ENCODE peak calls at places on chromosome 20, in five cellular contexts. B is HepG2, R is GM12878, K is NT2/D1, G is H1. T is an unnamed sample.

GRCh38 chr20:17761612-17762011 is 61.8 kb downstream of the BANF2 start:
- DNase-seq in B (no peak), R (no peak), K (peak), G (no peak), T (peak)

GRCh38 chr20:18571009-18571408 is 3.8 kb downstream of the SMIM26 start:
- DNase-seq in B (no peak), R (no peak), K (no peak), G (no peak), T (no peak)

GRCh38 chr20:51206032-51206662 is 183.2 kb upstream of the KCNG1 start:
- DNase-seq in B (no peak), R (no peak), K (no peak), G (no peak), T (no peak)

GRCh38 chr20:31560900-31561598 is 44.0 kb upstream of the ID1 start:
- DNase-seq in B (no peak), R (no peak), K (no peak), G (no peak), T (no peak)

GRCh38 chr20:42949865-42950264 is 239.8 kb downstream of the PTPRT start:
- DNase-seq in B (no peak), R (no peak), K (no peak), G (no peak), T (no peak)

GRCh38 chr20:32779500-32780215 is 17.5 kb downstream of the DNMT3B start:
- DNase-seq in B (no peak), R (no peak), K (no peak), G (no peak), T (no peak)

GRCh38 chr20:62897666-62898065 is 28.6 kb downstream of the DIDO1 start:
- DNase-seq in B (no peak), R (no peak), K (no peak), G (no peak), T (no peak)

GRCh38 chr20:9441948-9442347 is 72.4 kb upstream of the LAMP5 start:
- DNase-seq in B (no peak), R (peak), K (no peak), G (no peak), T (no peak)

GRCh38 chr20:49979030-49979832 is 3.5 kb upstream of the SNAI1 start:
- DNase-seq in B (peak), R (no peak), K (peak), G (no peak), T (peak)

GRCh38 chr20:61416546-61416945 is 164.5 kb downstream of the CDH4 start:
- DNase-seq in B (no peak), R (no peak), K (no peak), G (no peak), T (no peak)

GRCh38 chr20:61417221-61417941 is 165.3 kb downstream of the CDH4 start:
- DNase-seq in B (no peak), R (no peak), K (no peak), G (no peak), T (no peak)

GRCh38 chr20:61413752-61414151 is 161.7 kb downstream of the CDH4 start:
- DNase-seq in B (no peak), R (no peak), K (no peak), G (no peak), T (no peak)

GRCh38 chr20:61411743-61412142 is 159.7 kb downstream of the CDH4 start:
- DNase-seq in B (no peak), R (no peak), K (no peak), G (no peak), T (no peak)

DNA sequence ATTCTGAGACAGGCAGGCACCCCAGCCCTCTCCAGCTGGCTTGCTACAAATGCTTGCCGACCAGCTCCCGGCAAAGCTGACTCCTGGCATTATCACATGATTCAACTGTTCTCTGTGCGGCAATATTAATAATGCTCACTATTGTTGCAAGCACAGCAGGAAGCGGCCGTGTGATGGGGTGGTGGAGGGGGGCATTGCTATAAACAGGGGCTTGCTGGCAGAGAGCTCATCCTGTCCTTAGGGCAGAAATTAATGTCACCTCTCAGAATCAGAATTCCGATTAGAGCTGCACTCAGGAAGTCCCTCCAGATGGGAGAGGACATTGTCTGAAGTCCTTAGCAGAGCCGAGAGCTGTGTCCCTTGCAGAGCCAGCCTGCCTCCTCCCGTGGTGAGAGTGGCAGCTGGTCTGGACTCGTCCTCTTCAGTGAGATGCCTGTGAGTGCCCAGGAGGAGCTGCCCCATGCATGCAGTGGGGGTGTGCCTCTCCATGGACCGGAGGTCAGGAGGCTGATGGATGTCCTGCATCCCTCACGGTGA is 162.5 kb downstream of the CDH4 start:
- DNase-seq in B (no peak), R (no peak), K (no peak), G (no peak), T (no peak)
- TF ChIP-seq SUZ12 in B (no peak), R (no peak), K (no peak), G (no peak), T (no peak)

DNA sequence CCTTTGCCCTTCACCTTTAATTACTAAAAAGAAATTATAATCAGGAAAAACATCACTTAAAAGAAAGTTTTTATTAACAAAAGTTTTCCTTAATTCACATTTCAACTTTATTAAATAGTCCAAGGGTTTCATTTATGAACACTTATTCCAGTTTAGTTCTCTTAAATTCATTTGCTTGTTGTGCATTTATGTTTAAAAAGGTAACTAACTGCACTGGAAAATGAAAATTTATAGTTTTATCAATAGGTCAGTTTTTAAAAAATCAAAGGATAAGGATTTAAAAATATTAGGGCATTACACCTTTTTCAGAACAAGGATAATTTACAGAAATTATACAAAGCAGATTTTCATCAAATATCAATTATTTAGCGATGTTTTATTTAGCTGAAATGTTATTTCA is 958 bp upstream of the ATP5F1E start:
- DNase-seq in B (no peak), R (no peak), K (no peak), G (no peak), T (no peak)
- TF ChIP-seq SUZ12 in B (no peak), R (no peak), K (no peak), G (no peak), T (no peak)

GRCh38 chr20:15867899-15868298 is 705.3 kb downstream of the KIF16B start:
- DNase-seq in B (peak), R (no peak), K (no peak), G (no peak), T (no peak)
- TF ChIP-seq SUZ12 in B (no peak), R (no peak), K (no peak), G (no peak), T (no peak)

GRCh38 chr20:5741089-5741488 is 9.1 kb upstream of the SHLD1 start:
- DNase-seq in B (no peak), R (no peak), K (no peak), G (no peak), T (no peak)
- TF ChIP-seq SUZ12 in B (no peak), R (no peak), K (no peak), G (no peak), T (no peak)

DNA sequence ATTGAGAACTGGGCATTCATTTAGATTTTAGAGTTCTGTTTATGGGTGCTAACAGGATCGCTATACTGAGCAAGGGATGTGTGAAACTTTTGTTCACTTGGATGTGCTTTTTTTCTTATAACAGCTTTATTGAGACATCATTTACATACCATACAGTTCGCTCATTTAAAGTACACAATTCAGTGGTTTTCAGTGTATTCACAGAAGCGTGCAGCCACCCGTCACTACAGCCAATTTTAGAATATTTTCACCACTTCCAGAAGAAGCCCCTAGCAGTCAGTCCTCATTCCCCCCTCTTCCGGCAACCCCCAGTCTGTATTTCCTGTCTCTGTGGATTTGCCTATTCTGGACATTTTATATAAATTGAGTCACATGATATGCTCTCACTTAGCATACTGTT is 48.7 kb downstream of the GFRA4 start:
- DNase-seq in B (no peak), R (no peak), K (no peak), G (no peak), T (no peak)
- TF ChIP-seq SUZ12 in B (no peak), R (no peak), K (no peak), G (no peak), T (no peak)

GRCh38 chr20:23672158-23672557 is 16.7 kb downstream of the CST4 start:
- DNase-seq in B (no peak), R (no peak), K (no peak), G (no peak), T (no peak)

GRCh38 chr20:23671479-23671878 is 17.4 kb downstream of the CST4 start:
- DNase-seq in B (no peak), R (no peak), K (no peak), G (no peak), T (no peak)

GRCh38 chr20:23670361-23670760 is 18.5 kb downstream of the CST4 start:
- DNase-seq in B (no peak), R (no peak), K (no peak), G (no peak), T (no peak)

GRCh38 chr20:23669866-23670265 is 19.0 kb downstream of the CST4 start:
- DNase-seq in B (no peak), R (no peak), K (no peak), G (no peak), T (no peak)

DNA sequence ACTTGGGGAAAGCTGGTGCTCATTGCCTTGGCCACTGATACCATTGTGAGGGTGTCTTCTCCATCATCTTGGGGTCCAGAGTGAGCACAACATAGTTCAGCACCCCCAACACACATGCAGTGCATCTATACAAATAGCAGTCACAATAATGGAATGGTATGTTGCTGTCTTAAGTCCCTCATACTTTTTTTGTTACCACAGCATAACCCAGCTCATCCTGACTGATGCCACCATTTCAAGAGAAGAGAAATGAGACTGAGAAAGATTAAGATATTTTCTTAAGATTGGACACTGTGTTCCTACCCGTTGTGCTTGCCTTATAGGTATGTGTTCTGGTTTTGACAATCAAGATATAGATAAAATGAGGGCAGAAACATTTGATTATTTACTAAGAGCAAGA is 15.6 kb downstream of the CST4 start:
- DNase-seq in B (no peak), R (no peak), K (no peak), G (no peak), T (no peak)
- TF ChIP-seq SUZ12 in B (no peak), R (no peak), K (no peak), G (no peak), T (no peak)

GRCh38 chr20:38337561-38338140 is 8.6 kb upstream of the LBP start:
- DNase-seq in B (peak), R (no peak), K (peak), G (peak), T (peak)
- TF ChIP-seq SUZ12 in B (no peak), R (no peak), K (no peak), G (no peak), T (no peak)

T was measured in HEK293T.